ENCODE peak calls at places on chromosomes 4 and X, in nine cellular contexts. One of them, this sample, is unnamed.

GRCh38 chr4:25970241-25970675 is 56.2 kb downstream of the SMIM20 start:
- DNase-seq in GM12865: peak
- DNase-seq in uterus: no peak
- DNase-seq in posterior cingulate gyrus: no peak
- DNase-seq in kidney glomerular epithelial cell: peak
- DNase-seq in activated CD4-positive, alpha-beta T cell treated with anti-CD3 and anti-CD28 coated beads, Interleukin-2, amount 50 U/mL, for 4 hours: no peak
- DNase-seq in AG20443: no peak
- DNase-seq in astrocyte of the cerebellum: no peak
- DNase-seq in GM04504: no peak
- DNase-seq in this sample: no peak

GRCh38 chrX:152960115-152960514 is 33.8 kb downstream of the PNMA5 start:
- DNase-seq in GM12865: no peak
- DNase-seq in uterus: no peak
- DNase-seq in posterior cingulate gyrus: no peak
- DNase-seq in kidney glomerular epithelial cell: no peak
- DNase-seq in activated CD4-positive, alpha-beta T cell treated with anti-CD3 and anti-CD28 coated beads, Interleukin-2, amount 50 U/mL, for 4 hours: no peak
- DNase-seq in AG20443: no peak
- DNase-seq in astrocyte of the cerebellum: no peak
- DNase-seq in GM04504: no peak
- DNase-seq in this sample: no peak

GRCh38 chr4:107689912-107690587 is 30.0 kb downstream of the PAPSS1 start:
- DNase-seq in GM12865: no peak
- DNase-seq in uterus: no peak
- DNase-seq in posterior cingulate gyrus: no peak
- DNase-seq in kidney glomerular epithelial cell: peak
- DNase-seq in activated CD4-positive, alpha-beta T cell treated with anti-CD3 and anti-CD28 coated beads, Interleukin-2, amount 50 U/mL, for 4 hours: no peak
- DNase-seq in AG20443: peak
- DNase-seq in astrocyte of the cerebellum: peak
- DNase-seq in GM04504: peak
- DNase-seq in this sample: peak

GRCh38 chrX:40663880-40664630 is 16.7 kb upstream of the CXorf38 start:
- DNase-seq in GM12865: no peak
- DNase-seq in uterus: no peak
- DNase-seq in posterior cingulate gyrus: no peak
- DNase-seq in kidney glomerular epithelial cell: no peak
- DNase-seq in activated CD4-positive, alpha-beta T cell treated with anti-CD3 and anti-CD28 coated beads, Interleukin-2, amount 50 U/mL, for 4 hours: no peak
- DNase-seq in AG20443: peak
- DNase-seq in astrocyte of the cerebellum: no peak
- DNase-seq in GM04504: no peak
- DNase-seq in this sample: peak

GRCh38 chr4:19776021-19776459 is 475.7 kb upstream of the SLIT2 start:
- DNase-seq in GM12865: no peak
- DNase-seq in uterus: no peak
- DNase-seq in posterior cingulate gyrus: no peak
- DNase-seq in kidney glomerular epithelial cell: peak
- DNase-seq in activated CD4-positive, alpha-beta T cell treated with anti-CD3 and anti-CD28 coated beads, Interleukin-2, amount 50 U/mL, for 4 hours: no peak
- DNase-seq in AG20443: peak
- DNase-seq in astrocyte of the cerebellum: peak
- DNase-seq in GM04504: peak
- DNase-seq in this sample: peak

GRCh38 chr4:122621010-122621616 is at the start of gene IL21:
- DNase-seq in GM12865: no peak
- DNase-seq in uterus: no peak
- DNase-seq in posterior cingulate gyrus: no peak
- DNase-seq in kidney glomerular epithelial cell: no peak
- DNase-seq in activated CD4-positive, alpha-beta T cell treated with anti-CD3 and anti-CD28 coated beads, Interleukin-2, amount 50 U/mL, for 4 hours: no peak
- DNase-seq in AG20443: no peak
- DNase-seq in astrocyte of the cerebellum: no peak
- DNase-seq in GM04504: no peak
- DNase-seq in this sample: no peak

GRCh38 chr4:8607603-8608481 is 15.3 kb downstream of the CPZ start:
- DNase-seq in GM12865: peak
- DNase-seq in uterus: peak
- DNase-seq in posterior cingulate gyrus: peak
- DNase-seq in kidney glomerular epithelial cell: no peak
- DNase-seq in activated CD4-positive, alpha-beta T cell treated with anti-CD3 and anti-CD28 coated beads, Interleukin-2, amount 50 U/mL, for 4 hours: peak
- DNase-seq in AG20443: peak
- DNase-seq in astrocyte of the cerebellum: no peak
- DNase-seq in GM04504: no peak
- DNase-seq in this sample: no peak

GRCh38 chrX:88838392-88838791 is 91.4 kb downstream of the CPXCR1 start:
- DNase-seq in GM12865: no peak
- DNase-seq in uterus: no peak
- DNase-seq in posterior cingulate gyrus: no peak
- DNase-seq in kidney glomerular epithelial cell: no peak
- DNase-seq in activated CD4-positive, alpha-beta T cell treated with anti-CD3 and anti-CD28 coated beads, Interleukin-2, amount 50 U/mL, for 4 hours: no peak
- DNase-seq in AG20443: no peak
- DNase-seq in astrocyte of the cerebellum: no peak
- DNase-seq in GM04504: no peak
- DNase-seq in this sample: no peak

GRCh38 chrX:152641256-152641875 is 3.7 kb downstream of the GABRQ start:
- DNase-seq in GM12865: no peak
- DNase-seq in uterus: no peak
- DNase-seq in posterior cingulate gyrus: no peak
- DNase-seq in kidney glomerular epithelial cell: no peak
- DNase-seq in activated CD4-positive, alpha-beta T cell treated with anti-CD3 and anti-CD28 coated beads, Interleukin-2, amount 50 U/mL, for 4 hours: no peak
- DNase-seq in AG20443: no peak
- DNase-seq in astrocyte of the cerebellum: no peak
- DNase-seq in GM04504: no peak
- DNase-seq in this sample: no peak

GRCh38 chr4:68372588-68372987 is 22.7 kb upstream of the YTHDC1 start:
- DNase-seq in GM12865: no peak
- DNase-seq in uterus: no peak
- DNase-seq in posterior cingulate gyrus: no peak
- DNase-seq in kidney glomerular epithelial cell: no peak
- DNase-seq in activated CD4-positive, alpha-beta T cell treated with anti-CD3 and anti-CD28 coated beads, Interleukin-2, amount 50 U/mL, for 4 hours: no peak
- DNase-seq in AG20443: no peak
- DNase-seq in astrocyte of the cerebellum: no peak
- DNase-seq in GM04504: no peak
- DNase-seq in this sample: peak

GRCh38 chrX:149829751-149830191 is 48.0 kb downstream of the MAGEA9 start:
- DNase-seq in GM12865: peak
- DNase-seq in uterus: no peak
- DNase-seq in posterior cingulate gyrus: no peak
- DNase-seq in kidney glomerular epithelial cell: peak
- DNase-seq in activated CD4-positive, alpha-beta T cell treated with anti-CD3 and anti-CD28 coated beads, Interleukin-2, amount 50 U/mL, for 4 hours: no peak
- DNase-seq in AG20443: no peak
- DNase-seq in astrocyte of the cerebellum: peak
- DNase-seq in GM04504: peak
- DNase-seq in this sample: peak

GRCh38 chr4:185318679-185319078 is 77.0 kb downstream of the LRP2BP start:
- DNase-seq in GM12865: peak
- DNase-seq in uterus: no peak
- DNase-seq in posterior cingulate gyrus: no peak
- DNase-seq in kidney glomerular epithelial cell: no peak
- DNase-seq in activated CD4-positive, alpha-beta T cell treated with anti-CD3 and anti-CD28 coated beads, Interleukin-2, amount 50 U/mL, for 4 hours: no peak
- DNase-seq in AG20443: no peak
- DNase-seq in astrocyte of the cerebellum: no peak
- DNase-seq in GM04504: no peak
- DNase-seq in this sample: no peak

GRCh38 chrX:45157647-45158046 is 43.0 kb downstream of the DIPK2B start:
- DNase-seq in GM12865: no peak
- DNase-seq in uterus: no peak
- DNase-seq in posterior cingulate gyrus: no peak
- DNase-seq in kidney glomerular epithelial cell: no peak
- DNase-seq in activated CD4-positive, alpha-beta T cell treated with anti-CD3 and anti-CD28 coated beads, Interleukin-2, amount 50 U/mL, for 4 hours: no peak
- DNase-seq in AG20443: no peak
- DNase-seq in astrocyte of the cerebellum: no peak
- DNase-seq in GM04504: no peak
- DNase-seq in this sample: no peak

GRCh38 chrX:134654398-134655012 is 3.8 kb downstream of the PLAC1 start:
- DNase-seq in GM12865: peak
- DNase-seq in uterus: no peak
- DNase-seq in posterior cingulate gyrus: no peak
- DNase-seq in kidney glomerular epithelial cell: no peak
- DNase-seq in activated CD4-positive, alpha-beta T cell treated with anti-CD3 and anti-CD28 coated beads, Interleukin-2, amount 50 U/mL, for 4 hours: no peak
- DNase-seq in AG20443: no peak
- DNase-seq in astrocyte of the cerebellum: no peak
- DNase-seq in GM04504: no peak
- DNase-seq in this sample: no peak

GRCh38 chr4:76495166-76495565 is 60.1 kb downstream of the SHROOM3 start:
- DNase-seq in GM12865: no peak
- DNase-seq in uterus: no peak
- DNase-seq in posterior cingulate gyrus: no peak
- DNase-seq in kidney glomerular epithelial cell: no peak
- DNase-seq in activated CD4-positive, alpha-beta T cell treated with anti-CD3 and anti-CD28 coated beads, Interleukin-2, amount 50 U/mL, for 4 hours: no peak
- DNase-seq in AG20443: no peak
- DNase-seq in astrocyte of the cerebellum: no peak
- DNase-seq in GM04504: no peak
- DNase-seq in this sample: no peak

GRCh38 chr4:126731062-126731461 is 901.7 kb upstream of the INTU start:
- DNase-seq in GM12865: no peak
- DNase-seq in uterus: no peak
- DNase-seq in posterior cingulate gyrus: no peak
- DNase-seq in kidney glomerular epithelial cell: no peak
- DNase-seq in activated CD4-positive, alpha-beta T cell treated with anti-CD3 and anti-CD28 coated beads, Interleukin-2, amount 50 U/mL, for 4 hours: no peak
- DNase-seq in AG20443: no peak
- DNase-seq in astrocyte of the cerebellum: no peak
- DNase-seq in GM04504: no peak
- DNase-seq in this sample: no peak

This sample was measured in HFFc6.